ENCODE peak calls at places on chromosomes 7 and 10, in five cellular contexts. A is GM12878, U is HepG2, W is HEK293T, L is SK-N-SH. D is an unnamed sample.

GRCh38 chr10:33772370-33773331 is 438.2 kb upstream of the NRP1 start:
- DNase-seq in U (no peak), L (no peak), A (no peak), W (no peak), D (no peak)

GRCh38 chr10:45627412-45628048 is 45.0 kb downstream of the ZFAND4 start:
- DNase-seq in W (no peak), U (no peak), L (no peak), A (no peak), D (no peak)

GRCh38 chr10:16566202-16566805 is 44.6 kb upstream of the C1QL3 start:
- DNase-seq in U (no peak), W (no peak), A (no peak), L (no peak), D (no peak)

GRCh38 chr10:99709480-99710229 is 22.3 kb downstream of the COX15 start:
- DNase-seq in L (no peak), A (peak; percentile 32), W (no peak), U (no peak), D (peak; percentile 9)

GRCh38 chr7:29146082-29146706 is at the start of gene CPVL:
- DNase-seq in U (peak; percentile 71), W (peak; percentile 81), A (no peak), L (peak; percentile 62), D (no peak)

GRCh38 chr10:123821136-123821535 is 70.5 kb downstream of the CPXM2 start:
- DNase-seq in W (no peak), U (no peak), L (no peak), A (no peak), D (no peak)

GRCh38 chr7:35035511-35035921 is 1.8 kb downstream of the DPY19L1 start:
- DNase-seq in A (no peak), L (no peak), W (peak; percentile 15), U (peak; percentile 21), D (no peak)

GRCh38 chr7:108454317-108454673 is 1.9 kb downstream of the NRCAM start:
- DNase-seq in U (no peak), A (no peak), L (no peak), W (no peak), D (no peak)

GRCh38 chr7:155437836-155438235 is 20.1 kb upstream of the EN2 start:
- DNase-seq in W (no peak), L (no peak), U (no peak), A (no peak), D (no peak)

GRCh38 chr7:39428221-39428620 is 138.0 kb upstream of the YAE1 start:
- DNase-seq in A (no peak), L (no peak), W (no peak), U (no peak), D (no peak)
- TF ChIP-seq FOXM1 in A (no peak), L (no peak), W (no peak), U (no peak), D (no peak)

GRCh38 chr10:6207658-6208057 is 4.9 kb downstream of the PFKFB3 start:
- DNase-seq in W (no peak), L (no peak), A (no peak), U (no peak), D (no peak)

GRCh38 chr10:6211341-6212265 is 8.9 kb downstream of the PFKFB3 start:
- DNase-seq in U (no peak), L (peak; percentile 85), A (no peak), W (no peak), D (no peak)

GRCh38 chr10:6212266-6212640 is 9.5 kb downstream of the PFKFB3 start:
- DNase-seq in W (no peak), U (no peak), A (no peak), L (no peak), D (no peak)

GRCh38 chr10:6212806-6213205 is 10.1 kb downstream of the PFKFB3 start:
- DNase-seq in L (no peak), W (no peak), A (no peak), U (no peak), D (no peak)

GRCh38 chr10:6208781-6209235 is 6.1 kb downstream of the PFKFB3 start:
- DNase-seq in U (no peak), A (no peak), L (peak; percentile 50), W (no peak), D (no peak)
- TF ChIP-seq FOXM1 in U (no peak), A (no peak), L (no peak), W (no peak), D (no peak)

DNA sequence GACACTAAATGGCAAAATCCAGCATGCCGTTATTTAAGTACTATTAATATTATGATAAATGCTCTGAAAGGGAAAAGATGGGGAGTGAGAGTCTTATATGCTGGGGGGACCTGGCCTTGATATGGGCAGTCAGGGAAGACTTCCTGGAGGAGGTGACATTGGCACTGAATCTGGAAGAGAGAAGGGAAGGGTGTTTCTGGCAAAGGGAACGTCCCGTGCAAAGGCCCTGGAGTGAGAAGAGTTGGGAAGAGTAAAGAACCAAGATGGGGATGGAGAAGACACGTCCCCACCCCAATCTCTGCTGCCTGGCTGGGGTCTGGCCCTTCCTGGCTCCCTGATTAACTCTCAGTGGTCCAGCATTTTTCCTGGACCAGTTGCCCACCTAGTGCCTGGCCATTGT is 5.0 kb upstream of the GRIFIN start:
- DNase-seq in A (no peak), W (no peak), L (no peak), U (no peak), D (no peak)
- TF ChIP-seq FOXM1 in A (no peak), W (no peak), L (no peak), U (no peak), D (no peak)

GRCh38 chr7:20828947-20829346 is 42.3 kb upstream of the SP8 start:
- DNase-seq in U (no peak), W (no peak), L (no peak), A (no peak), D (no peak)
- TF ChIP-seq FOXM1 in U (no peak), W (no peak), L (no peak), A (no peak), D (no peak)

GRCh38 chr10:137031-137430 is 1.8 kb downstream of the ZMYND11 start:
- DNase-seq in A (no peak), U (peak; percentile 67), L (peak; percentile 41), W (peak; percentile 51), D (peak; percentile 61)
- TF ChIP-seq FOXM1 in A (no peak), U (no peak), L (no peak), W (no peak), D (no peak)

DNA sequence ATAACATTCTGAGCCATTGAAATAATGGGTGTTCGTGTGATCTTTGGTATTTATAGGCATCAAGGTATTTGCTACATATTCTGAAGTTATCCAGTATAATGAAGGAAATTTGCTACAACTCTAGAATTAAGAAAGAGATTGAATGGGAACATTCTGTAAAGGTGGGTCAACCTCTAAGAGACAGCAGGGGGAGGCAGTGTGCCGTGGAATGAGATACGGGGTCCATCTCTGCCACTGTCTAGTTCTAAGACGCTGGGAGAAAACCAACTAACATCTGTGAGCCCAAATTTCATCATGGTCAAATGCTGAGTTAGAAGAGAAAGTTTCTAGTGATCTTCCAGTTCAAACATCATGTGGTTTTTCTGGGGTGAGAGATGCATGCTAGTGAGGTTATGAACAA is 368.9 kb downstream of the SORCS1 start:
- DNase-seq in A (peak; percentile 48), L (peak; percentile 51), W (peak; percentile 66), U (peak; percentile 1), D (peak; percentile 24)
- TF ChIP-seq FOXM1 in A (no peak), L (no peak), W (no peak), U (no peak), D (no peak)

DNA sequence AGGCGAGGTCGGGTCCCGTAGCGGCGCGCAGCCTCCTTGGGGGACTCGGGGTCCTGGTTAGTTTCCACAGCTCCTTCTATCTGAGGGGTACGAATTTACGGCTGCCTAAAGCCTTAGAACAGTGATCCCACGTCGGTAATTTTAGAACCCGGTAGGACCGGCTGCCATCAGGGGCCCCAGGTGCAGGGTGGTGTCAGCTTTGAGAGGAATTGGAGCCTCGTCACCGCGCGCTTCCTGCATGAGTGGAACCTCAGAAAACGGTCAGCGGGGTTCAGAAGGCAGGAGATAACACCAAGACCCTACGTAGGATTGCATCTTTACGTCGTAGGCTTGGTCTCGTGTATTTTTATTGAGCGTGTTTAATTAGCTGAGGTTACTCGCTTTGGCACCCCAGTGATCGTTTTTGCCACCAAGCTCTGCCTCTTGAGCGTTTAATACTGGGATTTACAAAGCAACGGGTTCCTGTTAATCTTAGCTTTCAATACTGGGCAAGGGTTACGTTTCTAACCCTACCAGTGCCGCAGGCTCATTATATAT is 443 bp downstream of the RNF32 start:
- DNase-seq in A (no peak), L (no peak), U (no peak), W (no peak), D (no peak)
- TF ChIP-seq FOXM1 in A (no peak), L (no peak), U (no peak), W (no peak), D (no peak)

GRCh38 chr7:157016024-157016351 is 5.5 kb upstream of the MNX1 start:
- DNase-seq in A (no peak), U (no peak), L (peak; percentile 41), W (no peak), D (no peak)

GRCh38 chr7:157017639-157018327 is 7.3 kb upstream of the MNX1 start:
- DNase-seq in L (peak; percentile 46), W (no peak), U (no peak), A (no peak), D (no peak)

GRCh38 chr7:157017149-157017548 is 6.7 kb upstream of the MNX1 start:
- DNase-seq in L (peak; percentile 37), U (no peak), A (no peak), W (no peak), D (no peak)

GRCh38 chr7:157014635-157015555 is 4.4 kb upstream of the MNX1 start:
- DNase-seq in L (peak; percentile 34), U (no peak), W (no peak), A (no peak), D (no peak)

GRCh38 chr7:157016352-157017041 is 6.0 kb upstream of the MNX1 start:
- DNase-seq in U (no peak), A (peak; percentile 72), W (no peak), L (peak; percentile 33), D (no peak)
- TF ChIP-seq FOXM1 in U (no peak), A (peak; percentile 77), W (no peak), L (no peak), D (no peak)

DNA sequence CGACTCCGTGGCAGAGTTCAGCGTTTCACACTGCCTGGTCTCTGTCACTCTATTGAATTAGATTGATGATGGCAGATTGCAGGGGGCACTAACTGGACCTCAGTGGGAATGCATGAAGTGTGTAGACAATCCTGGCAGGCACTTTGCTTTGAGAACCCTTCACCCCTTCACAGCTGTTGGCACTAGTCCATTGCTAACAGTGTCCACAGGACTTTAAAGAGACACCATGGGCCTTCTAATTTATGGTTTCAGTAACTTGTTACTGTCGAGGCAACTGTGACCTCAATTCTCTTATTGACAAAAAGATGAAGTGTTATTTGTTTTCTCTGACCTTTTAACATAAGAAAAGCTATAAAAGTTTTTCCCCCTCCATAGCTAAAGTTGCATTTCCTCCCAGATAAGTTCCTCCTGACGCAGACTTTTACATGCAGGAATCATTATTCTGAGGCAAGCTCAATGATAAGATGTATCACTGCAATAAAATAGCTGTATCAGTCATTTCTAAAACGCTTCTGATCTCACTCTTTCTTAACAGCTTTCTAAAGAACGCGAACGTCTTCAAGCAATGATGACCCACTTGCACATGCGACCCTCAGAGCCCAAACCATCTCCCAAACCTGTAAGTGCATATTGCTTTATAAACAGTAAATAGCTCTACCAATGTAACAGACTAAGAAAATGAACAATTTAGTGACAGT is 238.9 kb downstream of the FOXP2 start:
- DNase-seq in L (no peak), A (no peak), U (no peak), W (peak; percentile 60), D (no peak)
- TF ChIP-seq FOXM1 in L (no peak), A (no peak), U (no peak), W (peak; percentile 69), D (no peak)